ENCODE peak calls at places on chromosomes 13 and 19, in five cellular contexts. R is substantia nigra; T is stimulated activated effector memory CD8-positive, alpha-beta T cell treated with anti-CD3 and anti-CD28 coated beads, Interleukin-12 subunit alpha, Interleukin-12 subunit beta, amount 100 ng/mL, for 72 hours; D is C1 segment of cervical spinal cord; C is HFF-Myc. K is an unnamed sample.

GRCh38 chr13:83753912-83754624 is 128.2 kb downstream of the SLITRK1 start:
- DNase-seq in R (no peak), T (no peak), D (no peak), C (no peak), K (no peak)

GRCh38 chr19:38930776-38931761 is at the start of gene MRPS12:
- DNase-seq in R (no peak), T (peak), D (peak), C (peak), K (peak)

GRCh38 chr19:7670150-7670784 is 1.4 kb downstream of the RETN start:
- DNase-seq in R (no peak), T (no peak), D (no peak), C (no peak), K (peak)

GRCh38 chr13:44713793-44714469 is 137.8 kb upstream of the TSC22D1 start:
- DNase-seq in R (no peak), T (no peak), D (no peak), C (peak), K (no peak)

GRCh38 chr19:57887195-57887941 is 1.5 kb downstream of the ZNF814 start:
- DNase-seq in R (no peak), T (no peak), D (no peak), C (no peak), K (peak)

GRCh38 chr13:93227280-93227905 is 786 bp downstream of the GPC6 start:
- DNase-seq in R (no peak), T (no peak), D (no peak), C (no peak), K (peak)

GRCh38 chr13:76764429-76764828 is 121.8 kb downstream of the KCTD12 start:
- DNase-seq in R (no peak), T (no peak), D (no peak), C (no peak), K (peak)

GRCh38 chr13:85853901-85854663 is 54.9 kb upstream of the SLITRK6 start:
- DNase-seq in R (no peak), T (no peak), D (no peak), C (no peak), K (no peak)

GRCh38 chr13:87168390-87168789 is 502.8 kb upstream of the SLITRK5 start:
- DNase-seq in R (no peak), T (no peak), D (no peak), C (no peak), K (no peak)

GRCh38 chr19:47505506-47505905 is 9.4 kb downstream of the NAPA start:
- DNase-seq in R (no peak), T (no peak), D (no peak), C (no peak), K (no peak)

GRCh38 chr19:44687898-44688297 is 11.1 kb upstream of the CEACAM16 start:
- DNase-seq in R (no peak), T (no peak), D (no peak), C (no peak), K (no peak)

GRCh38 chr19:11373166-11373884 is 1.1 kb upstream of the SWSAP1 start:
- DNase-seq in R (no peak), T (no peak), D (no peak), C (no peak), K (peak)

GRCh38 chr13:52127783-52128702 is 830 bp downstream of the NEK5 start:
- DNase-seq in R (peak), T (peak), D (peak), C (peak), K (peak)

GRCh38 chr13:105087941-105088340 is 1447.5 kb downstream of the EFNB2 start:
- DNase-seq in R (no peak), T (no peak), D (no peak), C (no peak), K (peak)

K was measured in iPS-NIHi11.